ENCODE peak calls at places on chromosome 17, in eight cellular contexts. Z, V, L, X, T, F, E and H are unnamed samples.

GRCh38 chr17:59331929-59332889 is 754 bp downstream of the YPEL2 start:
- DNase-seq in Z (peak; percentile 76), F (peak; percentile 52), X (peak; percentile 60), L (peak; percentile 73), E (peak; percentile 73), V (no peak), T (peak; percentile 86), H (peak; percentile 86)

GRCh38 chr17:76644995-76645394 is 1.4 kb upstream of the ST6GALNAC1 start:
- DNase-seq in X (no peak), L (no peak), E (no peak), T (no peak), V (no peak), F (peak; percentile 39), Z (no peak), H (no peak)

GRCh38 chr17:78745407-78746088 is 36.5 kb downstream of the CYTH1 start:
- DNase-seq in E (no peak), F (peak; percentile 51), Z (no peak), L (no peak), V (no peak), X (peak; percentile 27), T (no peak), H (no peak)

GRCh38 chr17:77827039-77827438 is 131.5 kb upstream of the TNRC6C start:
- DNase-seq in X (no peak), T (no peak), E (no peak), V (no peak), Z (no peak), F (no peak), L (no peak), H (no peak)

GRCh38 chr17:39929657-39930407 is 2.3 kb downstream of the LRRC3C start:
- DNase-seq in T (no peak), E (no peak), Z (no peak), L (no peak), X (no peak), F (no peak), V (peak; percentile 57), H (no peak)

GRCh38 chr17:58289869-58290268 is 9.1 kb upstream of the MPO start:
- DNase-seq in E (no peak), L (no peak), X (no peak), V (peak; percentile 45), Z (no peak), T (no peak), F (no peak), H (peak; percentile 8)

GRCh38 chr17:50118076-50118827 is 11.7 kb downstream of the SAMD14 start:
- DNase-seq in Z (no peak), E (no peak), F (no peak), L (no peak), X (no peak), T (no peak), V (no peak), H (no peak)

GRCh38 chr17:19464033-19465026 is 53.3 kb downstream of the RNF112 start:
- DNase-seq in F (no peak), X (no peak), L (no peak), V (no peak), Z (no peak), E (no peak), T (peak; percentile 66), H (no peak)

GRCh38 chr17:61385869-61386245 is 13.8 kb upstream of the TBX2 start:
- DNase-seq in Z (no peak), L (no peak), T (no peak), V (no peak), F (no peak), E (no peak), X (no peak), H (no peak)

GRCh38 chr17:83199500-83200201 is 120.2 kb downstream of the METRNL start:
- DNase-seq in T (no peak), V (no peak), Z (no peak), F (peak; percentile 11), E (peak; percentile 57), L (no peak), X (no peak), H (no peak)

GRCh38 chr17:17565471-17566365 is 25.8 kb downstream of the PEMT start:
- DNase-seq in X (no peak), E (no peak), T (no peak), V (no peak), L (no peak), Z (no peak), F (no peak), H (no peak)

GRCh38 chr17:18224428-18225120 is 861 bp upstream of the LLGL1 start:
- DNase-seq in E (peak; percentile 42), L (peak; percentile 35), X (peak; percentile 48), T (no peak), V (no peak), Z (no peak), F (no peak), H (no peak)

GRCh38 chr17:38574712-38575111 is 31.0 kb downstream of the SRCIN1 start:
- DNase-seq in E (no peak), L (no peak), X (no peak), Z (no peak), F (no peak), V (no peak), T (no peak), H (no peak)

GRCh38 chr17:48037036-48037881 is at the start of gene COPZ2:
- DNase-seq in Z (peak; percentile 82), F (peak; percentile 62), X (peak; percentile 68), V (no peak), T (no peak), E (peak; percentile 76), L (peak; percentile 70), H (no peak)

GRCh38 chr17:56608941-56609340 is 15.4 kb downstream of the NOG start:
- DNase-seq in T (no peak), L (no peak), X (no peak), Z (no peak), E (no peak), V (no peak), F (no peak), H (no peak)

GRCh38 chr17:58325289-58325726 is 3.3 kb downstream of the TSPOAP1 start:
- DNase-seq in T (no peak), V (no peak), F (peak; percentile 32), X (peak; percentile 43), Z (no peak), L (no peak), E (no peak), H (no peak)

GRCh38 chr17:75338335-75338734 is 49.1 kb upstream of the SLC25A19 start:
- DNase-seq in F (no peak), X (no peak), T (no peak), V (no peak), Z (no peak), E (no peak), L (no peak), H (no peak)

GRCh38 chr17:37301288-37301687 is 74.5 kb upstream of the C17orf78 start:
- DNase-seq in X (no peak), T (no peak), L (no peak), E (no peak), F (peak; percentile 14), V (no peak), Z (no peak), H (no peak)

GRCh38 chr17:78571329-78571728 is 5.9 kb downstream of the DNAH17 start:
- DNase-seq in F (no peak), T (no peak), E (no peak), L (no peak), V (no peak), X (no peak), Z (no peak), H (no peak)

GRCh38 chr17:65294184-65294719 is 157.1 kb downstream of the RGS9 start:
- DNase-seq in T (no peak), X (peak; percentile 69), L (peak; percentile 30), Z (peak; percentile 54), V (peak; percentile 71), E (peak; percentile 38), F (peak; percentile 62), H (peak; percentile 87)

GRCh38 chr17:57537524-57538410 is 207.3 kb downstream of the CCDC182 start:
- DNase-seq in Z (no peak), E (no peak), T (no peak), V (no peak), F (no peak), X (no peak), L (no peak), H (no peak)

GRCh38 chr17:74085434-74085833 is 118.0 kb upstream of the RPL38 start:
- DNase-seq in T (no peak), V (no peak), Z (no peak), X (no peak), F (no peak), L (no peak), E (no peak), H (no peak)
- TF ChIP-seq CTCF in T (no peak), V (no peak), Z (no peak), X (peak; percentile 15), F (no peak), L (no peak), E (no peak), H (no peak)

DNA sequence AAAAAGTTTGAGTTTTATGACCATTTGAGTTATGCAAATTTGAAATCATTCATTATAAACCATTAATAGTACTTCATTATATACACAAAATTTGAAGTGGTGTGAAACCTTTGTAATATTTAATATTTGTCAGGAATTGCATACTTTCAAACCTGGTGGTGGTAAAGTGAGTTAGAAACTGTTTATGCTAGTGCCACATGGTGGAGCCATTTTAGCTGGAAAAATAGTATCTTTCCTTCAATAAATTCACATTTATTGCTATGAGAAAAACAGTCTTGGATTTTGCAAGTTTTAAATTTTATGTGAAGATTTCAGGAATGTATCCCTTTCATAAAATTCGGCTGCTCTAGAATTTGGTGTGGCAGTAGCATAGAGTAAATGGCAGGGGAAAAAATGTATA is 7.3 kb upstream of the BLMH start:
- DNase-seq in F (no peak), X (no peak), V (no peak), E (no peak), T (no peak), Z (no peak), L (no peak), H (no peak)
- TF ChIP-seq CTCF in F (peak; percentile 15), X (no peak), V (no peak), E (no peak), T (no peak), Z (no peak), L (no peak), H (peak; percentile 51)

DNA sequence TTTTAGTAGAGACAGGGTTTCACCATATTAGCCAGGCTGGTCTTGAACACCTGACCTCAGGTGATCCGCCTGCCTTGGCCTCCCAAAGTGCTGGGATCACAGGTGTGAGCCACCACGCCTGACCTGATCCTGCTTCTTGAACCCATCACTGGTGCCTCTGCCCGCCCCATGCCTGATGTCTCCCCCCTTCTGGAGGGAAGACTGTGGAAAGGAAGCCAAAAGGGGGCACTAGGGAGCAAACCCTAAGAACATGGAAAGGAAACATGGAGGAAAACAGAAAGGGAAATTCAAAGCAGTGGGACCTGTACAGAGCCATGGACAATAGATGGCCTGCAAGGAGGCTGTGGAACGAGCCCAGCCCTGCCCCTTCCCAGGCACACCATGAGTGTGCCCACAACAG is 31.1 kb upstream of the FASN start:
- DNase-seq in Z (no peak), T (no peak), X (no peak), L (no peak), E (no peak), V (no peak), F (no peak), H (no peak)
- TF ChIP-seq CTCF in Z (no peak), T (no peak), X (no peak), L (no peak), E (no peak), V (no peak), F (no peak), H (peak; percentile 7)

DNA sequence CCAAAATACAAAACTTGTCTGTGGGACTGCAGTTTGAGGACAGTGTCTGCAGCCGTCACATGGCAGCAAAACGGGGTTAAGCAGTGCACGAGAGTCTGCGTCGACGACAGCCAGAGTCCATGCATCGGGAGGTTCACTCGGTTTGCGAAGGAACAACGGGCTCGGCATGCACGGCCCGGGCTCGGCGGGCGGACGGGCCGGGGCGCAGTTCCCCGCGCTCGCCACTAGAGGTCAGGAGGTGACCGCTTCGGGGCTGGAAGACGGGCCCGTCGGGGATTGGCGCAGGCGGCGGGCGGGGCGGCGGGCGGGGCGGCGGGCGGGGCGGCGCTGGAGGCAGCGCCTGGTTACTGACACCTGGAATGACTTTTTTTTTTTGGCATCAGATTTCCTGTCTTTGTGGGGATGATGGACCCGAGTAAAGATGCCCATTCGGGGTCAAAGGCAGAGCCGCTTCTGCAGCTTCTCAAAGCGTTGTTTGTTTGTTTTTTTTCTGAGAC is 6.5 kb downstream of the SCGB1C2 start:
- DNase-seq in V (peak; percentile 84), F (peak; percentile 92), E (peak; percentile 84), X (peak; percentile 97), T (peak; percentile 84), L (peak; percentile 81), Z (peak; percentile 94), H (peak; percentile 94)
- TF ChIP-seq CTCF in V (peak; percentile 92), F (peak; percentile 89), E (peak; percentile 95), X (peak; percentile 84), T (peak; percentile 94), L (peak; percentile 93), Z (peak; percentile 97), H (peak; percentile 89)